ENCODE peak calls at places on chromosome 4, in five cellular contexts. V is spleen, W is HCT116, M is heart right ventricle, G is tibial artery. R is an unnamed sample. For H3K4me1, the result is how much of the 10 kb centered on the place peaks cover.

GRCh38 chr4:186807809-186808634 is 84.4 kb upstream of the FAT1 start:
- DNase-seq in V (no peak), W (no peak), M (no peak), G (no peak), R (no peak)

GRCh38 chr4:53476232-53477037 is 99.0 kb downstream of the FIP1L1 start:
- DNase-seq in V (no peak), W (no peak), M (no peak), G (peak), R (no peak)

GRCh38 chr4:166146806-166147540 is 273.9 kb downstream of the TLL1 start:
- DNase-seq in V (no peak), W (no peak), M (no peak), G (no peak), R (no peak)

GRCh38 chr4:185916683-185917082 is 104.7 kb upstream of the SORBS2 start:
- DNase-seq in V (no peak), W (no peak), M (no peak), G (no peak), R (no peak)

GRCh38 chr4:57051100-57051499 is 59.1 kb downstream of the IGFBP7 start:
- DNase-seq in V (no peak), W (no peak), M (no peak), G (no peak), R (peak)

GRCh38 chr4:185847352-185848078 is 35.5 kb upstream of the SORBS2 start:
- DNase-seq in V (no peak), W (no peak), M (peak), G (no peak), R (no peak)

GRCh38 chr4:77215107-77215506 is 58.1 kb downstream of the CCNG2 start:
- DNase-seq in V (no peak), W (no peak), M (no peak), G (no peak), R (no peak)

GRCh38 chr4:152114562-152114961 is 353.8 kb upstream of the GATB start:
- DNase-seq in V (no peak), W (no peak), M (no peak), G (no peak), R (no peak)

GRCh38 chr4:83618991-83619390 is 83.1 kb downstream of the GPAT3 start:
- DNase-seq in V (no peak), W (no peak), M (no peak), G (peak), R (no peak)

GRCh38 chr4:153880983-153881382 is 92.1 kb upstream of the SFRP2 start:
- DNase-seq in V (no peak), W (no peak), M (no peak), G (no peak), R (no peak)

GRCh38 chr4:184280591-184281071 is 63.0 kb upstream of the ENPP6 start:
- DNase-seq in V (no peak), W (no peak), M (no peak), G (no peak), R (peak)

GRCh38 chr4:150782921-150783320 is 201.0 kb downstream of the MAB21L2 start:
- DNase-seq in V (no peak), W (no peak), M (no peak), G (no peak), R (no peak)

GRCh38 chr4:155047755-155048154 is 160.7 kb upstream of the NPY2R start:
- DNase-seq in V (no peak), W (no peak), M (no peak), G (no peak), R (no peak)

GRCh38 chr4:110487873-110488272 is 11.9 kb downstream of the ENPEP start:
- DNase-seq in V (no peak), W (no peak), M (no peak), G (no peak), R (no peak)

GRCh38 chr4:107891299-107891698 is 40.0 kb upstream of the CYP2U1 start:
- DNase-seq in V (no peak), W (no peak), M (no peak), G (no peak), R (no peak)

GRCh38 chr4:183348706-183349659 is 26.8 kb upstream of the CLDN24 start:
- DNase-seq in V (peak), W (no peak), M (no peak), G (no peak), R (no peak)

GRCh38 chr4:90816754-90817153 is 689.6 kb downstream of the CCSER1 start:
- DNase-seq in V (no peak), W (no peak), M (no peak), G (no peak), R (no peak)

GRCh38 chr4:53365121-53365485 is 758 bp downstream of the SCFD2 start:
- DNase-seq in V (no peak), W (no peak), M (no peak), G (no peak), R (no peak)

GRCh38 chr4:56874166-56874565 is 33.5 kb upstream of the REST start:
- DNase-seq in V (no peak), W (no peak), M (no peak), G (no peak), R (no peak)

GRCh38 chr4:106584590-106584989 is 216.0 kb upstream of the GIMD1 start:
- DNase-seq in V (no peak), W (no peak), M (no peak), G (no peak), R (no peak)

GRCh38 chr4:23324291-23324690 is 565.6 kb downstream of the PPARGC1A start:
- DNase-seq in V (no peak), W (no peak), M (no peak), G (no peak), R (no peak)

GRCh38 chr4:26346203-26346620 is 25.4 kb downstream of the RBPJ start:
- DNase-seq in V (no peak), W (no peak), M (no peak), G (no peak), R (no peak)

GRCh38 chr4:53981066-53981465 is 83.3 kb downstream of the CHIC2 start:
- DNase-seq in V (no peak), W (no peak), M (no peak), G (no peak), R (no peak)

GRCh38 chr4:169668069-169668721 is 47.8 kb downstream of the CLCN3 start:
- DNase-seq in V (no peak), W (no peak), M (no peak), G (no peak), R (no peak)

GRCh38 chr4:48635310-48635709 is 144.8 kb downstream of the FRYL start:
- DNase-seq in V (no peak), W (peak), M (no peak), G (no peak), R (no peak)

GRCh38 chr4:167452922-167453321 is 218.6 kb upstream of the SPOCK3 start:
- DNase-seq in V (no peak), W (no peak), M (no peak), G (no peak), R (no peak)

GRCh38 chr4:107710493-107711459 is 9.3 kb downstream of the PAPSS1 start:
- DNase-seq in V (no peak), W (no peak), M (no peak), G (no peak), R (no peak)

GRCh38 chr4:60582167-60582566 is 618.0 kb upstream of the ADGRL3 start:
- DNase-seq in V (no peak), W (no peak), M (no peak), G (no peak), R (no peak)

DNA sequence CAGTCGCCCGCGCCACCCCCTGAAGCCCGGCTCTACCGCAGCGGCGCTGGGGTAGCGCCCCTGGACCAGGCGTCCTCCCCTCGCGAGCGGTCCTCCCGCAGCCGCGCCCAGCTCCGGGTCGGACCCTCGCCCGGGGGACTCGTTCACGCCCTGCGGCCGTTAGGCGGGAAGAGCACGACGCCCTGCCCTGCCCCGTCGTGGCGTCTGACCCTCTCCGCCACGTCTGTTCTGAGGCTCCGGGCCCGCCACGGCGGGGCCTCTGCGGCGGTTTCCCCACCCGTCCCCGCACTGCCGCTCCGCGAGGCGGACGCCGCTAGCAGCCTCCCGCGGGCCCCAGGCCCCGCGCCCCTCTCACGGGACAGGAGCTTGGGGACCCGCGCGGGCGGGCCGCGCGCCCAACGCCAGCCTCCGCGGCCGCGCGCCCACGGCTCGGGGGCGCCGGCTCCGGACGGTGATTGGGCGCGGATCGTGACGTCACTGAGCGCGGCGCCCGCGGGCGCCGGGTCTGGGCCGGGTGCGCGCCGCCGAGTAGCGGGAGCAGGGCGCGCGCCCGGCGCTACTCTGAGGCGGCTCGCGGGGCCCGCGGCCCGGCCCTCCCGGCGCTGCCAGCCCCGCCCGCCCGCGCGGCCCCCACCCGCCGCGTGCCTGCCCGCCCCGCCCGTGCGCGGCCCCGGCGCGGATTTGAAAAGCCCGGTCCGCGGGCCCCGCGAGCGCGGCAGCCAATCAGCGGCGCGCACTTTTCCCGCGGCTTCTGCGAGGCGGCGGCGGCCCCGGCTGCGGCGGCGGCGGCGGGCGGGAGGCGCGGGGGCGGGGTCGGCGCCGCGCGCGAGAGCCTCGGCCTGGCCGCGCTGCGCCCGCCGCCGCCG is at the start of gene NSD2:
- DNase-seq in V (peak), W (peak), M (peak), G (peak), R (peak)
- H3K4me1 ChIP-seq in V (under half), W (half or more), M (under half), G (under half), R (under half)

GRCh38 chr4:76197001-76197743 is 16.5 kb downstream of the SCARB2 start:
- DNase-seq in V (no peak), W (no peak), M (no peak), G (no peak), R (no peak)

GRCh38 chr4:76198411-76199237 is 15.0 kb downstream of the SCARB2 start:
- DNase-seq in V (no peak), W (no peak), M (no peak), G (peak), R (no peak)

GRCh38 chr4:76199664-76200211 is 13.9 kb downstream of the SCARB2 start:
- DNase-seq in V (peak), W (no peak), M (no peak), G (no peak), R (no peak)

GRCh38 chr4:76195326-76195725 is 18.3 kb downstream of the SCARB2 start:
- DNase-seq in V (no peak), W (no peak), M (no peak), G (no peak), R (no peak)

DNA sequence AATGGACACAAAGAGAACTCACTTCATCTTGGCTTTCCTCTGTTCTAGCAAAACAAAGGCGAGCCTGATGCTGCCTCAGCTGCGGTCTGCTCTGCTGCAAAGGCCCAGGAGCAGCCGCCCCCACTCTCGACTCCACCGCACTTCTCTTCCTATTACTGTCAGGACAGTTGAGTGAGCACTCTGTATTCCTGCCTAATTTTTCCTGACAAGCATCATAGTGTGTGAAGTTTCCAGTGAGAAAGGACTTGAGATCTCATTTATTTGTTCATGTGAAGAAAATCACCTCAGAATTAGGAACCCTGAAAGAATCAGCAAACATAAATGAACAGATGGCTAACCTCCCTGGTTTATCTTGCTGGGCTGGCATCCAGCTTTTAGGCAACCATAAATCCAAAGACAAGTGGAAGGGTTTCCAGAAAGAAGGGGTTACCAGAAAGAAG is 15.6 kb downstream of the SCARB2 start:
- DNase-seq in V (peak), W (no peak), M (peak), G (peak), R (no peak)
- H3K4me3 ChIP-seq in V (no peak), W (no peak), M (no peak), G (no peak), R (no peak)

GRCh38 chr4:74408639-74409038 is 36.3 kb upstream of the AREG start:
- DNase-seq in V (no peak), W (no peak), M (no peak), G (no peak), R (no peak)

GRCh38 chr4:74412225-74412624 is 32.7 kb upstream of the AREG start:
- DNase-seq in V (no peak), W (no peak), M (no peak), G (no peak), R (no peak)

GRCh38 chr4:74410741-74411140 is 34.2 kb upstream of the AREG start:
- DNase-seq in V (no peak), W (no peak), M (no peak), G (no peak), R (no peak)

GRCh38 chr4:74407891-74408290 is 37.0 kb upstream of the AREG start:
- DNase-seq in V (no peak), W (no peak), M (no peak), G (no peak), R (no peak)

GRCh38 chr4:74410272-74410671 is 34.7 kb upstream of the AREG start:
- DNase-seq in V (no peak), W (no peak), M (no peak), G (no peak), R (no peak)
- H3K4me1 ChIP-seq in V (under half), W (under half), M (under half), G (under half), R (under half)

GRCh38 chr4:104489731-104490095 is 5.0 kb downstream of the CXXC4 start:
- DNase-seq in V (no peak), W (no peak), M (no peak), G (no peak), R (no peak)
- H3K4me3 ChIP-seq in V (no peak), W (no peak), M (no peak), G (no peak), R (no peak)

DNA sequence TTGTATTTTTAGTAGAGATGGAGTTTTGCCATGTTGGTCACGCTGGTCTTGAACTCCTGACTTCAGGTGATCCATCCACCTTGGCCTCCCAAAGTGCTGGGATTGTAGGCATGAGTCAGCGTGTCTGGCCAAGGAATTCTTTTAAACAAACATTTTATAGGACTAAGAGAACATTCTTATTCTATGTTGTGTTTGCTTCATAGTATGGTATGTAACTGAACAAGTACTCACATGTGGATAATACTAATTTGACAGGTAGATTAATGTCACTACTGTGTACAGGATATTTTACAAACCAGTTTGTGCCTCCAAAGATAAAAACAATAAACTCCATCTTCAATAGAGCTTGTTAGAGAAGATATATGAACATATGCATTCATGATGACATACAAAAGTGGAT is 1353.4 kb downstream of the PCDH7 start:
- DNase-seq in V (no peak), W (no peak), M (no peak), G (no peak), R (no peak)
- H3K4me1 ChIP-seq in V (under half), W (under half), M (under half), G (under half), R (under half)

DNA sequence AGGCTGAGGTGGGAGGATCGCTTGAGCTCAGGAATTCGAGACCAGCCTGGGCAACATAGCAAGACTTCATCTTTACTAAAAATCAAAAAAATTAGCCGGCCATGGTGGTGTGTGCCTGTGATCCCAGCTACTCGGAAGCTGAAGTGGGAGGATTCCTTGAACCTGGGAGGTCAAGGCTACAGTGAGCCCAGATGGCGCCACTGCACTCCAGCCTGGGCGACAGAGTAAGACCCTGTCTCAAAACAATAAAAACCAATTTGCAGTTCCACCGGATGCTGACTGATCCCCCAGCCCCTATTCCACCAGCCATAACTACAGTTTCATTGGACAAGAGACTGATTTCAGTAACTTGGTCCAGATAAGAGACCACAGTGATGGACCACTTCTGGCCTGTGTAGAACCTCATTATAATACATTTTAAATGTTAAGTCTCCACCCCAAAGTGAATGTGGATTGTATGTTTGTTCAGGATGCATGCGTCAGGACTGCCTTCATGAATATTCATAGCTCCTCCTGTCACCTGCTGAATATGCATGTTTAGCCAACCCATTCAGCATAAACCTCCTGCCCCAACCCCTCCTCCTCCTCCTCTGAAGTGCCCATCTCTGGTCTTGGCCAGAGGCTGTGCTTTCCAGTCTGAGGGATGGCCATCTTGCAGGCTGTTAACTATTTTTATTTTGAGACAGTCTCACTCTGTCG is 2.3 kb upstream of the SLBP start:
- DNase-seq in V (peak), W (no peak), M (no peak), G (no peak), R (no peak)
- H3K4me3 ChIP-seq in V (no peak), W (no peak), M (no peak), G (no peak), R (no peak)

GRCh38 chr4:2243682-2244380 is 1.9 kb upstream of the HAUS3 start:
- DNase-seq in V (peak), W (no peak), M (peak), G (peak), R (peak)
- H3K4me1 ChIP-seq in V (under half), W (under half), M (under half), G (under half), R (under half)

DNA sequence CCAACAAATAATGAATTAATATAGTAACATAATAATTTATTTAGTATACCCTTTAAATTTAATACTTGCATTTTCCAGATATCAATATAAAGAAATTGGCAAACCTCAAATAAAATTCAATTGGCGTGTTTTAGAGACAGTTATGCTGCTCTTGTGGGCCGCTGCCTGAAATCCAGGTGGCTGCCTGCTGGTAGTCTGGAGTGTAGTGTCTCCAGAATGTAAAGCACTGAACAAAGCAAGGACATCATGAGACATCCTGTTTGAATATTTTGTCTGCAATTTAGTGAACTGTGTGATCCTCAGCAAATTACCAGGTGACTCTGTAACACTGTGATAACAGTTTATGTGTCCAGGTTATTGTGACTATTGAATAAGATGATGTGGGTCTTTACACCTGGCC is 29.9 kb downstream of the ZFP42 start:
- DNase-seq in V (no peak), W (no peak), M (no peak), G (no peak), R (no peak)
- H3K4me3 ChIP-seq in V (no peak), W (no peak), M (no peak), G (no peak), R (no peak)

GRCh38 chr4:140943486-140943885 is 187.3 kb upstream of the TBC1D9 start:
- DNase-seq in V (no peak), W (no peak), M (no peak), G (no peak), R (no peak)
- H3K4me1 ChIP-seq in V (under half), W (under half), M (under half), G (under half), R (under half)

DNA sequence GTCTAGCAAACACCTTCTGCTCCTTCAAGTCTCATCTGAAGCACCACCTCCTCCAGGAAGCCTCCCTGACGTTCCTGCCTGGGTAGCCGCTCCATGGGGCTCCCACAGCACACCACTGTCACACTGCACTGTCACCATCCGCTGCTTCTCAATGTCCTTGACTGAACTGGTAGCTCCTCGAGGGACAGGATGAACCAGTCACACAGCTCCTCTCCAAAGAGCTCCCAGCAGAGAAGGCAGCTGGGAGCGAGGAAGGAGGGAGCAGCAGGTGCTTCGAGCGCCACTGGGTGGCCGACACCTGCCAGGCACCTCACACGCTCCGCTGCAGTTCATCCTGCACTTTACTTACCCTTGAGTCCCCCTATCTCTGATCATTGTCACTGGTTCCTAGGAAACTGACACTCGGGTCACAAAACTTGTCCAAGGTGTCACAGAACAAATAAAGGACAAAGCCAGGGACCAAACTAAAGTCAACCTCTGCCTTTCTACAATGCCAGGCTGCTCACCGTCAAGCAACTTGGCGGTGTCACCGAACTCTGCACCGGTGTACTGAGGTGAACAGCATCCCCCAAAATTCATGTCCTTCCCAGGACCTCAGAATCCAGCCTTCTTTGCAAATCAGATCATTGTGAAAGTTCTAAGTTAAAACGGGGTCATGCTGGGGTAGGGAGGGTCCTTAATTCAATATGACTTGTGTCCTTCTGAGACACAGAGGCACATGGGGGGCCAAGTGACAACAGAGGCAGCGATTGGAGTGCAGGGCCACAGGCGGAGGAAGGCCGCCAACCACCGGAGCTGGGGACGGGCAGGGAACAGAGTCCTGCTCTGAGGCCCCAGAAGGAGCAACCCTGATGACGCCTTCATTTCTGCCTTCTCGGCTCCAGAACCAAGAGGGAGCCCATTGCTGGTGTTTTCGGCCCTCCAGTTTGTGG is 5.5 kb upstream of the S100P start:
- DNase-seq in V (no peak), W (no peak), M (no peak), G (no peak), R (no peak)
- H3K4me3 ChIP-seq in V (peak), W (peak), M (no peak), G (no peak), R (no peak)